ENCODE peak calls at places on chromosome 20, in four cellular contexts. M, W, N and T are unnamed samples.

GRCh38 chr20:11387189-11387754 is 530.4 kb upstream of the BTBD3 start:
- DNase-seq in W (no peak), M (no peak), N (no peak), T (peak; percentile 3)

GRCh38 chr20:21183722-21184121 is 57.8 kb downstream of the KIZ start:
- DNase-seq in M (no peak), W (no peak), N (no peak), T (no peak)

GRCh38 chr20:9025643-9026042 is 43.2 kb upstream of the PLCB4 start:
- DNase-seq in N (peak; percentile 9), W (no peak), M (no peak), T (no peak)

GRCh38 chr20:44016525-44016924 is 101.9 kb downstream of the TOX2 start:
- DNase-seq in N (no peak), W (no peak), M (no peak), T (no peak)

GRCh38 chr20:50246367-50247195 is 56.0 kb downstream of the CEBPB start:
- DNase-seq in M (no peak), W (no peak), N (no peak), T (no peak)

GRCh38 chr20:52959125-52959524 is 13.0 kb upstream of the TSHZ2 start:
- DNase-seq in M (no peak), W (no peak), N (peak; percentile 28), T (no peak)

GRCh38 chr20:10970109-10970508 is 296.3 kb upstream of the JAG1 start:
- DNase-seq in M (no peak), W (no peak), N (no peak), T (no peak)

GRCh38 chr20:13857304-13857703 is 72.5 kb downstream of the NDUFAF5 start:
- DNase-seq in M (no peak), W (no peak), N (no peak), T (no peak)

GRCh38 chr20:60313609-60314008 is 355.4 kb downstream of the CDH26 start:
- DNase-seq in N (no peak), W (no peak), M (no peak), T (no peak)

GRCh38 chr20:39877792-39878191 is 811.2 kb downstream of the MAFB start:
- DNase-seq in N (no peak), W (no peak), M (no peak), T (no peak)

GRCh38 chr20:15613530-15613929 is 959.7 kb downstream of the KIF16B start:
- DNase-seq in M (no peak), N (no peak), W (no peak), T (no peak)

GRCh38 chr20:32028647-32029372 is 18.6 kb downstream of the CCM2L start:
- DNase-seq in W (no peak), N (no peak), M (no peak), T (no peak)

GRCh38 chr20:19764207-19764606 is 6.1 kb downstream of the RIN2 start:
- DNase-seq in W (no peak), M (no peak), N (no peak), T (no peak)

GRCh38 chr20:58433759-58434158 is 44.7 kb downstream of the VAPB start:
- DNase-seq in M (no peak), W (no peak), N (peak; percentile 47), T (no peak)

GRCh38 chr20:34389206-34389953 is 26.3 kb downstream of the ITCH start:
- DNase-seq in W (no peak), M (no peak), N (no peak), T (no peak)

GRCh38 chr20:32672982-32673727 is 586 bp downstream of the C20orf203 start:
- DNase-seq in M (no peak), W (no peak), N (peak; percentile 38), T (no peak)

GRCh38 chr20:16474342-16474741 is 98.9 kb downstream of the KIF16B start:
- DNase-seq in W (no peak), N (no peak), M (no peak), T (no peak)

GRCh38 chr20:25300496-25301170 is 52.7 kb downstream of the PYGB start:
- DNase-seq in M (no peak), W (no peak), N (no peak), T (no peak)

GRCh38 chr20:63081351-63081750 is 74.6 kb upstream of the BHLHE23 start:
- DNase-seq in M (no peak), W (no peak), N (no peak), T (no peak)

GRCh38 chr20:13464702-13465101 is 174.0 kb downstream of the TASP1 start:
- DNase-seq in W (no peak), M (no peak), N (no peak), T (no peak)

GRCh38 chr20:17875106-17875980 is 93.3 kb downstream of the SNX5 start:
- DNase-seq in M (no peak), N (no peak), W (no peak), T (no peak)

GRCh38 chr20:58718121-58718563 is 25.5 kb downstream of the NPEPL1 start:
- DNase-seq in N (no peak), M (no peak), W (no peak), T (no peak)

GRCh38 chr20:47855799-47856198 is 70.5 kb upstream of the SULF2 start:
- DNase-seq in W (no peak), M (no peak), N (no peak), T (no peak)

GRCh38 chr20:42366626-42367025 is 748.4 kb upstream of the CHD6 start:
- DNase-seq in N (no peak), M (no peak), W (no peak), T (no peak)

GRCh38 chr20:8043687-8044278 is 24.2 kb upstream of the TMX4 start:
- DNase-seq in N (peak; percentile 27), W (no peak), M (no peak), T (peak; percentile 60)

GRCh38 chr20:8457978-8458377 is 325.9 kb downstream of the PLCB1 start:
- DNase-seq in N (no peak), W (no peak), M (no peak), T (no peak)

GRCh38 chr20:1479831-1480595 is 11.2 kb downstream of the SIRPB2 start:
- DNase-seq in W (no peak), N (no peak), M (no peak), T (no peak)
- TF ChIP-seq EGR1 in W (no peak), N (no peak), M (no peak), T (no peak)

GRCh38 chr20:51733070-51733469 is 35.1 kb downstream of the ATP9A start:
- DNase-seq in N (no peak), W (no peak), M (no peak), T (no peak)

GRCh38 chr20:51735728-51736600 is 32.2 kb downstream of the ATP9A start:
- DNase-seq in W (no peak), M (no peak), N (no peak), T (no peak)

GRCh38 chr20:51736947-51737346 is 31.2 kb downstream of the ATP9A start:
- DNase-seq in W (no peak), N (no peak), M (no peak), T (no peak)

GRCh38 chr20:51732454-51732791 is 35.8 kb downstream of the ATP9A start:
- DNase-seq in N (no peak), W (no peak), M (no peak), T (no peak)

DNA sequence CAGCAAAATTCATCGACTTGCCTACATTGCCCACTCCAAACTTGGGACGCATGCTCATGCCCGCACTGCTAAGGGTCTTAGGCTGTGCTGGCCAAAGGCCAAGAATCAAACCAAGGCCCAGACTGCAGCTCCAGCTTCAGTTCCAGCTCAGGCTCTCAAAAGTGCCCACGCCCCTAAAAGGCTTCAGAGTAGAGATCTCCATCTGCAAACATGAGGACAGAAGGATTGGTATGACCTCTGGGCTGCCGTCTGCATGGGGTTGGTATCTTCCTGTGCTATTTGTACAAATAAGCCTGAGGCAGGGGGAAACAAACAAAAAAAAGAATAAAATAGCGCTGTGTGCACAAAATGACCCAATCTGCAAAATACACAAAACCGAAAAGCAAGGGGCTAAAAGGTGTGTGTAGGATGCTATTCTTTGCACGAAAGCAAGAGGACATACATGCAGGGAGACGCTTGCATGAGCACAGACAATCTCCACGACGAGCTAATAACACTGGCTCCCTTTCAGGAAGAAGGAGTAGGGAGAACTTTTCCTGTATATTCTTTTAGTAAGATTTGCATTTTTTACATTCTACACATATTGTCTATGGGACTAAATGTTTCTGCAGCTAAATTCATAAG is 33.2 kb downstream of the ATP9A start:
- DNase-seq in M (no peak), W (no peak), N (no peak), T (no peak)
- TF ChIP-seq EGR1 in M (no peak), W (no peak), N (no peak), T (no peak)

GRCh38 chr20:38065764-38066375 is 32.3 kb downstream of the RPRD1B start:
- DNase-seq in M (no peak), N (no peak), W (no peak), T (no peak)

GRCh38 chr20:38063911-38064310 is 30.4 kb downstream of the RPRD1B start:
- DNase-seq in W (no peak), N (no peak), M (no peak), T (no peak)

GRCh38 chr20:38072885-38073284 is 39.3 kb downstream of the RPRD1B start:
- DNase-seq in M (no peak), W (no peak), N (no peak), T (no peak)

GRCh38 chr20:38066969-38067716 is 33.6 kb downstream of the RPRD1B start:
- DNase-seq in N (no peak), M (no peak), W (no peak), T (no peak)

GRCh38 chr20:38067717-38068365 is 34.3 kb downstream of the RPRD1B start:
- DNase-seq in M (no peak), N (no peak), W (no peak), T (no peak)
- TF ChIP-seq EGR1 in M (no peak), N (no peak), W (no peak), T (no peak)

DNA sequence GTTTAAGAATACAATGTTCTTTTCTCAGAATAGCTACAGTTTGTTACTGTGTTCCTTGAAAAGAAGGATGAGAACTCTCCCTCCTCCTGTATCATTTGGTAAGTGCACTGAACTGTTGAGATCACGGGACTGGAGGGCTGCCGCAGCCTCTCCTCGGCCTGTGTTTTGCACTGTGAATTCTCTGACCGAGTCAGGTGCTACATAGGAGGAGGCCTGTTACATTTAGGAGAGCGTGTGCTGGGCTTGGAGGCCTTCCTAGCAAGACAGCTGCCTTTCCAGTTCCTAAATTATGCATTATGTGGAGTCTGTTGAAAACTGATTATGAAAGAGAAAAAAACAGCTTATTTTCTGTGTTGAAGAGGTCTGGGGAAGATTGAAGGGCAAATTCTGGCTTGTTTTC is 2.6 kb downstream of the TMC2 start:
- DNase-seq in N (no peak), W (no peak), M (no peak), T (no peak)
- TF ChIP-seq EGR1 in N (no peak), W (no peak), M (no peak), T (no peak)

GRCh38 chr20:5821627-5822215 is 71.5 kb downstream of the SHLD1 start:
- DNase-seq in M (no peak), N (no peak), W (no peak), T (no peak)

GRCh38 chr20:5825136-5825719 is 75.0 kb downstream of the SHLD1 start:
- DNase-seq in N (no peak), W (no peak), M (no peak), T (no peak)

GRCh38 chr20:5827098-5827853 is 77.1 kb downstream of the SHLD1 start:
- DNase-seq in N (no peak), M (no peak), W (no peak), T (no peak)

GRCh38 chr20:5818346-5818681 is 68.1 kb downstream of the SHLD1 start:
- DNase-seq in M (no peak), W (no peak), N (no peak), T (no peak)

DNA sequence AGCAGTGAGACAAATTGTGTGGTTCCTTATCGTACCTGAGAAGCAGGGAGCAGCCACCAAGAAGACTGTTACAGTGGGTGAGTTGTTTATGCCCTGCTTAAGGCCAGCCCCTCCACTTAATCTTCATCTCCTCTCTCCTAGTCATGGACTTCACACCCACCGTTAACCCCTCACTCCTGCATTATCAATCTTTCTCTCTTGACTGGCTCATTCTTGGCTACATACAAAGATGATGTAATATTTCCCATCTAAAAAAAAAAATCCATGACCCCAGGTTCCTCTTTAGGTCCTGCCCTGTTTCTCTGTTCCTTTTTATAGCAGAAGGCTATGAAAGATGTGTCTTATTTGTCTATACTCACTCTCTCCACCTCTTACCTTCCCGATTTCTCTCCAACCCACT is 72.4 kb downstream of the SHLD1 start:
- DNase-seq in M (no peak), N (peak; percentile 21), W (no peak), T (no peak)
- TF ChIP-seq EGR1 in M (no peak), N (peak; percentile 29), W (no peak), T (no peak)